ENCODE peak calls at places on chromosomes 16 and 17, in four cellular contexts. Y is GM12878, N is K562, W is HL-60. L is an unnamed sample.

GRCh38 chr17:35969558-35970442 is 11.5 kb downstream of the CCL16 start:
- DNase-seq in N (peak), Y (peak), W (peak), L (peak)

GRCh38 chr17:11485336-11485735 is 112.9 kb upstream of the DNAH9 start:
- DNase-seq in W (no peak), Y (no peak), N (no peak), L (no peak)

GRCh38 chr17:50916026-50916707 is 50.0 kb upstream of the TOB1 start:
- DNase-seq in W (no peak), Y (no peak), N (peak), L (no peak)

GRCh38 chr17:44779211-44780025 is 20.6 kb downstream of the ADAM11 start:
- DNase-seq in W (peak), N (peak), Y (peak), L (peak)

GRCh38 chr17:7306911-7307685 is at the start of gene EIF5A:
- DNase-seq in Y (peak), N (peak), W (peak), L (peak)

GRCh38 chr17:68302066-68302564 is 10.8 kb downstream of the ARSG start:
- DNase-seq in N (no peak), Y (no peak), W (no peak), L (no peak)

GRCh38 chr16:3158498-3159314 is 23.9 kb downstream of the ZNF213 start:
- DNase-seq in Y (no peak), W (peak), N (peak), L (peak)

GRCh38 chr17:66200685-66201092 is 8.8 kb upstream of the CEP112 start:
- DNase-seq in Y (no peak), N (peak), W (peak), L (no peak)

GRCh38 chr16:17343028-17343427 is 127.7 kb downstream of the XYLT1 start:
- DNase-seq in N (no peak), W (peak), Y (peak), L (no peak)

GRCh38 chr16:5465714-5466113 is 368.1 kb upstream of the EEF2KMT start:
- DNase-seq in N (no peak), W (no peak), Y (no peak), L (no peak)

GRCh38 chr17:28716740-28717577 is 709 bp downstream of the RAB34 start:
- DNase-seq in Y (no peak), W (no peak), N (no peak), L (no peak)

GRCh38 chr17:37736428-37736827 is 8.4 kb downstream of the HNF1B start:
- DNase-seq in Y (no peak), N (no peak), W (no peak), L (no peak)

GRCh38 chr17:57086069-57086930 is 1.3 kb downstream of the AKAP1 start:
- DNase-seq in Y (no peak), W (peak), N (peak), L (no peak)

GRCh38 chr16:54493076-54493475 is 206.5 kb upstream of the IRX3 start:
- DNase-seq in N (no peak), W (no peak), Y (no peak), L (no peak)

GRCh38 chr16:3121843-3122467 is 9.6 kb downstream of the ZNF205 start:
- DNase-seq in N (no peak), Y (no peak), W (no peak), L (no peak)

GRCh38 chr17:66865151-66865550 is 30.2 kb downstream of the CACNG5 start:
- DNase-seq in Y (no peak), N (no peak), W (no peak), L (no peak)

GRCh38 chr16:424623-425081 is 797 bp upstream of the RAB11FIP3 start:
- DNase-seq in W (no peak), N (no peak), Y (no peak), L (no peak)

GRCh38 chr17:81309140-81309858 is 14.2 kb upstream of the SLC38A10 start:
- DNase-seq in W (peak), N (peak), Y (no peak), L (no peak)

GRCh38 chr16:49534901-49535300 is 161.3 kb downstream of the C16orf78 start:
- DNase-seq in Y (no peak), W (no peak), N (no peak), L (no peak)

GRCh38 chr16:10098991-10099390 is 83.2 kb downstream of the GRIN2A start:
- DNase-seq in Y (no peak), W (no peak), N (no peak), L (no peak)

GRCh38 chr17:80948091-80948960 is 43.3 kb upstream of the CHMP6 start:
- DNase-seq in N (no peak), Y (no peak), W (no peak), L (no peak)

GRCh38 chr17:68461589-68461988 is 4.3 kb upstream of the WIPI1 start:
- DNase-seq in N (no peak), Y (no peak), W (no peak), L (no peak)

GRCh38 chr16:51982715-51983680 is 563.9 kb downstream of the TOX3 start:
- DNase-seq in W (peak), N (peak), Y (no peak), L (no peak)

GRCh38 chr17:73476890-73477350 is 165.1 kb upstream of the CDC42EP4 start:
- DNase-seq in Y (no peak), N (no peak), W (no peak), L (no peak)

GRCh38 chr16:49884033-49884707 is 28.3 kb upstream of the ZNF423 start:
- DNase-seq in Y (no peak), N (no peak), W (no peak), L (no peak)

GRCh38 chr16:20344630-20345029 is 7.9 kb downstream of the UMOD start:
- DNase-seq in N (no peak), Y (no peak), W (no peak), L (no peak)

GRCh38 chr17:60107526-60108257 is 29.0 kb upstream of the HEATR6 start:
- DNase-seq in Y (no peak), W (no peak), N (no peak), L (no peak)

GRCh38 chr16:15752717-15753488 is 102.9 kb downstream of the NDE1 start:
- DNase-seq in N (no peak), W (no peak), Y (no peak), L (no peak)

DNA sequence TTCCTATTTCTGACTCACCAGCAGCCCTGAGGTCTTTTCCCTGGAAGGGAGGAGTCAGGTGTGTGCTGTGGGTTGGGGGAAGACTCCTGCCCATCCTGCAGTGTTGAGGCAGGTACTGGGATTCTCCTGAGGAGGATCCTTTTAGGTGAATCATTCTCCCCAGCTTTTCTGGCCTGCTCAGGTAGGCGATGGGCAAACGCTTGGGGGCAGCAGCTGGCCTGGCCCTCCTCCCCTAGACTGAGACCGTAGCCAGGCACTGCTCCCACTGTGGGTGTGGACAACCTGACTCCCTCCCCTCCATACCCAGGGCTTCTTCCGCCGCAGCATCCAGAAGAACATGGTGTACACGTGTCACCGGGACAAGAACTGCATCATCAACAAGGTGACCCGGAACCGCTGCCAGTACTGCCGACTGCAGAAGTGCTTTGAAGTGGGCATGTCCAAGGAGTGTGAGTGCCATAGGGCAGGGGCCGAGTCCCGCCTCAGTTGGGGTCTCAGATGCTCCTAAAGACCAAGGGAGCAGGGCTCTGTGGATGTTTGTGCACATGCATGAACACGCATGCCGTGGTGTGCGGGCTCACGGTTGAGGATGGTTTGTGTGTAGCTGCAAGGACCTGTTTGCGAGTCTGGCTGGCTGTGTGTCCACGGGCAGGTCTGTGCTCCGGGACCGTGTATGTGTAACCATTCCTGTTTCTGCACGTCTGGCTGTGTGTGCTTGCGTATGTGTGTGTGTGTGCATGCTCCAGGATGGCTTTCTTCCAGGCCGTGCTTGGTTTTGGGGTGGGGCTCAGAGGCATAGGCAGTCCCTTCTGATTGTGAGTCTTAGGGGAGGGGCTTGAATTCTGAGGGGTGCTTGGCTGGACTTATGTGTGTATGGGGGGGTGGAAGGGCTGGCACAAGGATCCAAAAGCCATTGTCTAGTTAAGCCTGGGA is 14.8 kb downstream of the GJD3 start:
- DNase-seq in N (no peak), Y (no peak), W (no peak), L (no peak)
- TF ChIP-seq POLR2AphosphoS5 in N (no peak), Y (no peak), W (no peak), L (no peak)

GRCh38 chr17:82536220-82537201 is 17.0 kb downstream of the FOXK2 start:
- DNase-seq in Y (no peak), N (no peak), W (no peak), L (no peak)
- TF ChIP-seq SPI1 in Y (no peak), N (no peak), W (no peak), L (no peak)

GRCh38 chr16:29995330-29995910 is at the start of gene HIRIP3:
- DNase-seq in W (peak), N (peak), Y (peak), L (peak)
- TF ChIP-seq POLR2AphosphoS5 in W (peak), N (no peak), Y (peak), L (peak)

GRCh38 chr17:48510381-48510760 is 20.4 kb downstream of the HOXB1 start:
- DNase-seq in Y (no peak), W (no peak), N (no peak), L (no peak)
- TF ChIP-seq SPI1 in Y (no peak), W (no peak), N (no peak), L (no peak)

GRCh38 chr17:54968259-54968953 is at the start of the genes COX11 and STXBP4:
- DNase-seq in W (peak), N (peak), Y (peak), L (peak)
- TF ChIP-seq POLR2AphosphoS5 in W (peak), N (peak), Y (peak), L (peak)

DNA sequence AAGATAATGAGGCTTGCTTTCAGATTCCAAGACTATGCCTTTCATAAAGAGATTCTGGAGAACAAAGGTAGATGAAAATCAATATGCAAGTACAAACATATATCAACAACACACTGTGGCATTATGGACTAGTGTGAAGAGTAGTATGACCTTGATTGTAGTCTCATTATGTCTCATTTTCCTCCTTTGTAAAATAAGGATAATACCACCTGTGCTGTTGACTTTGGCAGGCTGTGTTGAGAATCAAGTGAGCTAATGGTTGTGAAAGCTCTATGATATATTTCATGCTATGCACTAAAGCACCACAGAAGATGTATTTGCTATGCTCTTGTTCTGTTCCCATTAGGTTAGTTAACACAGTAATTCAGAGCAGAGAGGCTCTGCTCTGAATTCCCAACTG is 78.5 kb upstream of the NACA2 start:
- DNase-seq in Y (no peak), W (no peak), N (no peak), L (no peak)
- TF ChIP-seq SPI1 in Y (no peak), W (no peak), N (no peak), L (no peak)

GRCh38 chr16:31322500-31322899 is 32.5 kb upstream of the ITGAX start:
- DNase-seq in W (no peak), Y (no peak), N (no peak), L (no peak)
- TF ChIP-seq POLR2AphosphoS5 in W (no peak), Y (no peak), N (no peak), L (no peak)